ENCODE peak calls at places on chromosomes 1 and 21, in ten cellular contexts. H is stimulated activated CD4-positive, alpha-beta T cell treated with anti-CD3 and anti-CD28 coated beads, Interleukin-15, amount 100 ng/mL, for 1 hour; Z is ACHN; K is OCI-LY7; R is kidney tubule cell; G is stomach; L is HEK293T; M is GM04504; D is GM13976; P is AG20443. T is an unnamed sample.

GRCh38 chr1:27192039-27192529 is 37.2 kb upstream of the SLC9A1 start:
- DNase-seq in H (no peak), Z (no peak), K (no peak), R (no peak), G (peak; percentile 40), L (no peak), M (no peak), D (no peak), P (peak; percentile 58), T (no peak)

GRCh38 chr1:22404486-22404885 is 47.2 kb upstream of the ZBTB40 start:
- DNase-seq in H (no peak), Z (no peak), K (no peak), R (no peak), G (no peak), L (no peak), M (no peak), D (no peak), P (no peak), T (no peak)

GRCh38 chr1:1926346-1926811 is 7.3 kb upstream of the TMEM52 start:
- DNase-seq in H (no peak), Z (no peak), K (no peak), R (no peak), G (no peak), L (no peak), M (no peak), D (no peak), P (no peak), T (no peak)

GRCh38 chr1:36223373-36223995 is 759 bp upstream of the THRAP3 start:
- DNase-seq in H (no peak), Z (peak; percentile 42), K (peak; percentile 74), R (peak; percentile 51), G (no peak), L (peak; percentile 25), M (peak; percentile 42), D (peak; percentile 76), P (peak; percentile 49), T (peak; percentile 16)

GRCh38 chr1:116663821-116664220 is 3.7 kb downstream of the IGSF3 start:
- DNase-seq in H (no peak), Z (no peak), K (no peak), R (no peak), G (no peak), L (no peak), M (no peak), D (no peak), P (no peak), T (no peak)

GRCh38 chr1:158819461-158820443 is 11.4 kb upstream of the MNDA start:
- DNase-seq in H (no peak), Z (no peak), K (no peak), R (no peak), G (no peak), L (no peak), M (no peak), D (no peak), P (no peak), T (peak; percentile 33)

GRCh38 chr1:50700226-50701020 is 259.6 kb downstream of the FAF1 start:
- DNase-seq in H (no peak), Z (no peak), K (no peak), R (no peak), G (no peak), L (no peak), M (no peak), D (no peak), P (no peak), T (no peak)

GRCh38 chr1:65148548-65149390 is 766 bp downstream of the AK4 start:
- DNase-seq in H (no peak), Z (peak; percentile 58), K (peak; percentile 2), R (peak; percentile 80), G (no peak), L (peak; percentile 75), M (no peak), D (peak; percentile 82), P (peak; percentile 79), T (no peak)

GRCh38 chr1:119275145-119275929 is 93.2 kb upstream of the HAO2 start:
- DNase-seq in H (no peak), Z (peak; percentile 57), K (peak; percentile 63), R (peak; percentile 66), G (peak; percentile 32), L (peak; percentile 71), M (peak; percentile 49), D (peak; percentile 39), P (peak; percentile 67), T (peak; percentile 71)

GRCh38 chr1:53379662-53380002 is 51.8 kb upstream of the LRP8 start:
- DNase-seq in H (no peak), Z (no peak), K (no peak), R (no peak), G (no peak), L (no peak), M (no peak), D (no peak), P (no peak), T (no peak)

GRCh38 chr1:150976879-150977694 is 2.5 kb upstream of the CERS2 start:
- DNase-seq in H (peak; percentile 53), Z (peak; percentile 94), K (peak; percentile 67), R (peak; percentile 94), G (peak; percentile 89), L (no peak), M (no peak), D (no peak), P (peak; percentile 50), T (peak; percentile 95)

GRCh38 chr1:160567858-160568682 is 11.2 kb downstream of the CD84 start:
- DNase-seq in H (peak; percentile 30), Z (no peak), K (peak; percentile 58), R (no peak), G (no peak), L (no peak), M (no peak), D (no peak), P (no peak), T (no peak)

GRCh38 chr21:45788198-45788597 is 144.7 kb downstream of the PCBP3 start:
- DNase-seq in H (no peak), Z (no peak), K (no peak), R (no peak), G (no peak), L (no peak), M (no peak), D (no peak), P (peak; percentile 8), T (no peak)

GRCh38 chr1:15742339-15742801 is at the start of gene TMEM82:
- DNase-seq in H (no peak), Z (no peak), K (no peak), R (no peak), G (no peak), L (no peak), M (no peak), D (no peak), P (no peak), T (no peak)

GRCh38 chr1:89728381-89728780 is 92.5 kb upstream of the LRRC8D start:
- DNase-seq in H (no peak), Z (no peak), K (no peak), R (no peak), G (no peak), L (no peak), M (no peak), D (no peak), P (no peak), T (no peak)

GRCh38 chr1:236168716-236169429 is 26.5 kb downstream of the GPR137B start:
- DNase-seq in H (no peak), Z (peak; percentile 86), K (peak; percentile 16), R (peak; percentile 94), G (peak; percentile 52), L (no peak), M (no peak), D (no peak), P (no peak), T (no peak)

T was measured in H4.